ENCODE peak calls at places on chromosome 11, in four cellular contexts. W is mammary epithelial cell, O is dorsolateral prefrontal cortex, B is Panc1. N is an unnamed sample.

GRCh38 chr11:86917577-86917976 is 37.6 kb downstream of the FZD4 start:
- DNase-seq in W (no peak), O (no peak), B (no peak), N (no peak)

GRCh38 chr11:65500262-65501004 is 1.6 kb downstream of the MALAT1 start:
- DNase-seq in W (peak), O (peak), B (no peak), N (no peak)

GRCh38 chr11:118290923-118291322 is 13.6 kb upstream of the CD3E start:
- DNase-seq in W (peak), O (no peak), B (no peak), N (no peak)

GRCh38 chr11:124183045-124183444 is at the start of gene OR10D3:
- DNase-seq in W (no peak), O (no peak), B (no peak), N (no peak)

GRCh38 chr11:662689-663274 is 25.7 kb downstream of the DRD4 start:
- DNase-seq in W (peak), O (peak), B (peak), N (no peak)

GRCh38 chr11:3225159-3225758 is 6.6 kb upstream of the MRGPRG start:
- DNase-seq in W (no peak), O (no peak), B (no peak), N (no peak)

GRCh38 chr11:119489087-119489486 is 66.1 kb upstream of the THY1 start:
- DNase-seq in W (no peak), O (no peak), B (no peak), N (no peak)

GRCh38 chr11:1546536-1547466 is 25.3 kb downstream of the DUSP8 start:
- DNase-seq in W (peak), O (no peak), B (no peak), N (no peak)

GRCh38 chr11:27699242-27699925 is 871 bp downstream of the BDNF start:
- DNase-seq in W (no peak), O (no peak), B (no peak), N (no peak)

GRCh38 chr11:31109446-31109845 is 260.1 kb downstream of the DCDC1 start:
- DNase-seq in W (no peak), O (no peak), B (no peak), N (no peak)

GRCh38 chr11:29755474-29755873 is 261.4 kb downstream of the KCNA4 start:
- DNase-seq in W (no peak), O (no peak), B (no peak), N (no peak)

GRCh38 chr11:103624708-103625623 is 411.5 kb upstream of the DDI1 start:
- DNase-seq in W (peak), O (no peak), B (no peak), N (peak)

GRCh38 chr11:131600591-131600990 is 230.2 kb downstream of the NTM start:
- DNase-seq in W (no peak), O (no peak), B (no peak), N (no peak)

DNA sequence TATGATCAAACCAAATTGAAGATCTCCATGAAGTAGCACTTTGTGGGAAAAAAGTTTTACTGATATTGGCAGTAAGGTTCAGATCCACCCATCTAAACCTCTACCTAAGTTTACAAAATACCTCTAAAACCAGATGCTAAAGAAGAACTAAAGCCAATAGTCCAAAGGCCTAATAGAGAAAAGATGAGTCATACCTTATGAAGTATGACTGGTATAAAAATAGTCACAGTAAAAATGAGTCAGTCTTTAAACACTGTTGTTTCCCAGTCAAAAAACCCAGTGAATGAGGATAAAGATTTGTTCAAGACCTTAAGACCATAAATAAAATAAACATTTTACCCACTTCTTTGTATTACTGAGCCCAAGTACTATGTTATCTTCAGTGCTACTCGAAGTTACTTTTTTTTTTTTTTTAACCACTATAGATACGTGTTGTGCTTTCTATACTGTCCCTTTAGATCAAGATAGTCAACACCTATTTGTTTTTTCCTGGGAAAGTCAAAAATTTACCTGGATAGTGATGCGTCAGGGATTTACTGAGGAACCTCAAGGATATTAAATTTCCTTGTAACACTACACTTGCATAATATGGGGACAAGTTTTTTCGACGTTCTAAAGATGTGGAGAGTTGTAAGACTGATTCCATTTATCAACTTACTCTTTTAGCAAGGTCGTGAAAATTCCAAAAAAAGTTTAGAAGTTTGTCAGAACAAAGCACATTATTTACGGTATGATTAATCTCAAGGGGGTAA is 87.3 kb downstream of the CCDC73 start:
- DNase-seq in W (peak), O (no peak), B (peak), N (peak)
- H3K4me3 ChIP-seq in W (no peak), O (no peak), B (no peak), N (no peak)

DNA sequence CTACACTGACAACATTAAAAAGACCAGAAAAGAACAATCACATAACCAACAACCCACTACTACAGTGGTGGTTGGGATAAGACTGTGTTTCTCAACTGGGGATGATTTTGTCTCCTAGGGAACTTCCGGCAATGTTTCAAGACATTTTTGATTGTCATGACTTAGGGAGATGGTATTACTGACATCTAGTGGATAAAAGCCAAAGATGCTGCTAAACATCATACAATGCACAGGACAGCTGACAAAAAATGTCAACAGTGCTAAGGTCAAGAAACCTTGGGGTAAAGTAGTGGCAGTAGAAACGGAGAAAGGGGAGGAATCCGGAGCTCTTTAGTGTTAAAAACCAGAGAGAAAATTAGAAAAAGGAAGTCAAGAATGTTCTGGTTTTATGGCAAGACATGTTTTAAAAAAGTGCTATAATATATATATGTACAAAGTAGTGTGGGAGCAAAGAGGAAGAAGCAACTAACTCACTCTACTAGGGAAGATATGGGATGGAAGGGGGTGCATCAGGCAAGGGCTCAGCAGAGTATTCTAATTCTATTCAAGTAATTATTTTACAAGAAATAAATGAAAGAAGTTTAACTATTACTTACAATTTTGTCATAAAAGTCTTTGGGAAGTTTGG is 37.2 kb downstream of the CKAP5 start:
- DNase-seq in W (peak), O (no peak), B (no peak), N (no peak)
- TF ChIP-seq CTCF in W (peak), O (peak), B (peak), N (peak)

DNA sequence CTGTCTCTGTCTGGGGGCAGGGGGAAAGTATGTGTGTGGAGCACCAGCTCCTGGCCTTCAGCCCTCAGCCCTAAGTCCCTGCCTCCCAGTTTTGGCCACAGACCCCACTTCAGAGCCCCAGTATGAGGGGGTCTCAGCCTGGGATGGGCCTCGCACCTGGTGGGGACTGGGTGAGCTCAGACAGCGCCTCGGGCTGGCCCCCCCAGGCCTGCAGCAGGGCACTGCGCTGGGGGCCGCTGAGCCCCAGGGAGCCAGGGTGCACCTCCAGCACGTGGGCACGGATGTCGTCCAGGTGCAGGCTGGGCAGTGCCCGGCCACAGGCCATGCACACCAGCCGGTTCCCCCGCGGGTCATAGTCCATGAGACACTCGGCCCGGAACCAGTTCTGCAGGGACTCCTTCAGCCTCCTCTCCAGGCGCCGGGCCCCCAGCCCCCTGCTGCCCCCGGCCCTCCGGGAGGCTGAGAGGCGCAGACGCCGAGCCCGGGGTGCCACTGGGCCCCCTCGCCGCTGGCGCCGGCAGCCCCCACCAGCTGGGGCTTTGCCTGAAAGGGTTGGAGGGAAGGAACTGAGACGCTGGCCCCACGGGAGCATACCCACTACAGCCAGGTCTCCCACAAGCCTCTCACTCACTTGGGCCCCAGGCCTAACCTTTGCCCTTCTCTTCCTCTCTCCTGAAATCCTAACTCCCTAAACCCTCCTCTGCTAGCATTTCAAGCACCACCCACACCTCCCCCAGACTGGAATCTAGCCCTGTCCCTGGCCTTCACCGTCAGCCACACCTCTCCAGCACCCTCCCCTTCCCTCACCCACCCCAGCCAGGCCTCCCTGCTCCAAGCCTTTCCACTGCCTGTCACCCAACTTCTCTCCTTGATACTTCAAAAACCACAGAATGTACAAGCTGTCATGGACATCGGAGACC is 3.6 kb downstream of the ZFTA start:
- DNase-seq in W (no peak), O (no peak), B (no peak), N (no peak)
- H3K4me3 ChIP-seq in W (no peak), O (no peak), B (no peak), N (no peak)

GRCh38 chr11:106133529-106133928 is 56.1 kb downstream of the AASDHPPT start:
- DNase-seq in W (no peak), O (no peak), B (no peak), N (no peak)
- TF ChIP-seq CTCF in W (peak), O (peak), B (peak), N (peak)